ENCODE peak calls at places on chromosomes 1 and 21, in four cellular contexts. F, A, S and U are unnamed samples.

GRCh38 chr1:51534447-51534846 is 15.4 kb upstream of the EPS15 start:
- DNase-seq in A (no peak), F (no peak), S (no peak), U (no peak)

GRCh38 chr21:45695086-45695485 is 51.6 kb downstream of the PCBP3 start:
- DNase-seq in A (no peak), F (no peak), S (no peak), U (no peak)

GRCh38 chr21:23968722-23969647 is 1638.3 kb downstream of the MRPL39 start:
- DNase-seq in F (peak), S (peak), A (peak), U (peak)

GRCh38 chr1:211548321-211549091 is 30.5 kb downstream of the SLC30A1 start:
- DNase-seq in A (peak), F (no peak), S (no peak), U (no peak)

GRCh38 chr1:33819913-33820311 is 44.0 kb upstream of the HMGB4 start:
- DNase-seq in S (no peak), F (no peak), A (no peak), U (no peak)

GRCh38 chr1:217348960-217349664 is 281.8 kb downstream of the GPATCH2 start:
- DNase-seq in A (no peak), F (no peak), S (no peak), U (no peak)

GRCh38 chr1:17874231-17874630 is 119.1 kb downstream of the ACTL8 start:
- DNase-seq in F (no peak), A (no peak), S (no peak), U (no peak)

GRCh38 chr1:225842788-225843425 is 33.0 kb downstream of the EPHX1 start:
- DNase-seq in A (no peak), S (no peak), F (no peak), U (no peak)

GRCh38 chr1:63665410-63665809 is 72.2 kb downstream of the PGM1 start:
- DNase-seq in F (no peak), A (no peak), S (no peak), U (no peak)

GRCh38 chr1:228338521-228339051 is 68.0 kb downstream of the TRIM11 start:
- DNase-seq in F (no peak), A (no peak), S (no peak), U (no peak)

GRCh38 chr21:42160111-42160949 is 58.6 kb upstream of the ABCG1 start:
- DNase-seq in F (no peak), A (no peak), S (no peak), U (no peak)

GRCh38 chr1:113966013-113966412 is 13.3 kb upstream of the OLFML3 start:
- DNase-seq in A (no peak), S (no peak), F (no peak), U (no peak)

GRCh38 chr1:90721210-90722194 is 4.4 kb upstream of the BARHL2 start:
- DNase-seq in A (peak), F (no peak), S (no peak), U (no peak)

GRCh38 chr1:162977944-162978568 is 91.1 kb upstream of the RGS4 start:
- DNase-seq in F (no peak), A (no peak), S (no peak), U (no peak)

GRCh38 chr1:68454534-68454933 is 4.8 kb upstream of the RPE65 start:
- DNase-seq in F (no peak), A (no peak), S (no peak), U (no peak)

GRCh38 chr1:43960798-43961197 is 9.0 kb upstream of the DPH2 start:
- DNase-seq in S (no peak), A (no peak), F (no peak), U (no peak)

GRCh38 chr21:37000381-37000780 is 6.1 kb upstream of the RIPPLY3 start:
- DNase-seq in S (no peak), F (no peak), A (no peak), U (no peak)

GRCh38 chr1:179251675-179252074 is 22.2 kb upstream of the ABL2 start:
- DNase-seq in S (no peak), A (no peak), F (no peak), U (no peak)

GRCh38 chr1:178724386-178724733 is 684 bp upstream of the RALGPS2 start:
- DNase-seq in S (no peak), A (no peak), F (no peak), U (no peak)

DNA sequence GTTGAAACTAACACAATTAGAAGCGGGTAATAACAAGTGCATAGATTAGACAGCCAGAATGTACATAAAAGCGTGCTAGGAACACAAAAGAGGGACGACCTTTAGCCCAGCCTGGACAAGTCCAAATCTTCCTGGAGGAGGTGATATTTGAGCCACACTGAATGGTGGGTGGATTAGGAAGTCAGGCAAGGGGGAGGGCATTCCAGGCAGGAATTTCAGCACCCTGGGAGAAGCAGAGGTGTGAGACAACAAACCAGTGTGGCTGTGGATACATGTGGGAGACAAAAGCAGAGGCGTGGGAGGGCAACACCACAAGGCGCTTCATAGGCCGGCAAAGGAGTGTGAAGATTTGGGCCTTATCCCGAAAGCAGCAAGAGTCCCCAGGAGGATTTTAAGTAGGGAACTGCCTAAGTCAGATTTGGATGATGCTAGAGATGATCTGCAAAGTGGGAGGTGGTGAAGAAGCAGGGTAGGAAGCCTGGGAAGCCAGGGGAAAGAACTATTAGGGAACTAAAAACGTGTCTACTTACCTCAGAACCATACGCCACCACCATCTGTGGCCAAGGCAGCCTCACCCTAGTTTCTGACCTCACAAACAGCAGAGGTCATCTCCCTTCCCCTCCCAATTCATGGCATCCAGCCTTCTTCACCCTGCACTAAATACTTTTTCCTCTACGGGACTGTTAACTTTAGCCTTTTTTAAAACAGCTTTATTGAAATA is 81.8 kb downstream of the GLUL start:
- DNase-seq in F (no peak), A (peak), S (no peak), U (no peak)
- TF ChIP-seq SPI1 in F (no peak), A (no peak), S (no peak), U (no peak)

DNA sequence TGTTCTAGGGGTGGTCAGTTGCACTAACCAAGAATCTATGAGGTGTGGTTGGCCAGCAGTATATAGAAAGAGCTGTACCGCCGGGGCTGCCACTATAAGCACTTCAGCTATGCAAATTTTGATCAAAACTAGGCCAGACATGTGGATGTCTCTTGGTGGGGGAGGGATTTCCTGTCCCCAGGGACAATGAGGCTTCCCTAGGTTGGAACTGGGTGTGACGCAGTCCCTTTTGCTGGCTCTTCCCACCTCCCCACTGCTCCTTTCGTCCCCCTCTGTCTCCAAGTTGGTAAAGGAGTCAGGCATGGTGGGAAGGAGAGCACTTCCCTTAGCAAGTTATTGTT is 13.6 kb downstream of the SDCCAG8 start:
- DNase-seq in S (no peak), F (no peak), A (no peak), U (no peak)
- TF ChIP-seq SPI1 in S (no peak), F (no peak), A (no peak), U (no peak)

DNA sequence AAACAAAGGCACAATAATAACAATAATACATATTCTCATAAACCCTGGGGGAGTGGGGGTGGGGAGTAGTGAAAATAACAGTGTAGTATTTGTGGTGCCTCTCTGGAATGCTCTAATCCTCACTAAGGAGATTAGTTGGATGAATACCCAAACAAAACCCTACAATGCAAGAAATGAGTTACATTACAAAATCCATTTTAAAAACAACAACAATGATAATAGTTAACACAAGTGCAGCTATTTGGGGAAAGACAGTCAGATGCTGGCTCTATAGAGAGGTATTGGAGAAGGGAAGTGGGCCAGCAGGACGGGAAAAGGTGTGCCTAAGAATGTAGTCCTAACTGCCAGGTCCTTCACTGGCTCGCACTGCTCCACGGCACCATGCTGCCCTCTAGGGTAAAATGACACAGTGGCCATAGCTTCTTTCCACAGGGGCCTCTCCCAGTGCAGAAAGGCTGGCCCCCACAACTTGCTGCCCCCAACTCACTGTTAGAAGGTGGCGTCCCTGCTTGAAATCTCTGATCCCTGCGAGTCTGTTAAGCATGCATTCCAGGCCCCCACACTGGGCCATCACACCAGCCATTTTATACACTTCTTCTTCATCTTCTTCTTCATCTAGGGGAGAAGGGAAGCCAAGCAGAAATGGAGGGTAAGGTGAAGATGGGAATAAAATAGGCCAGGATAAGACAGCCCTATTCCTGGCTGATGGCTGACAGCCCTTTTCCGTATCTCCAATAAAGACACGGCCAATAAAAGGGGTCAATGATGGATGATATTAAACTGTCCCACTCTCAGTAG is 113.8 kb downstream of the UBR4 start:
- DNase-seq in S (no peak), F (no peak), A (no peak), U (no peak)
- TF ChIP-seq SPI1 in S (no peak), F (no peak), A (no peak), U (no peak)

GRCh38 chr1:200372095-200372884 is 37.5 kb downstream of the ZNF281 start:
- DNase-seq in S (no peak), F (no peak), A (no peak), U (no peak)
- TF ChIP-seq SPI1 in S (no peak), F (no peak), A (no peak), U (no peak)

DNA sequence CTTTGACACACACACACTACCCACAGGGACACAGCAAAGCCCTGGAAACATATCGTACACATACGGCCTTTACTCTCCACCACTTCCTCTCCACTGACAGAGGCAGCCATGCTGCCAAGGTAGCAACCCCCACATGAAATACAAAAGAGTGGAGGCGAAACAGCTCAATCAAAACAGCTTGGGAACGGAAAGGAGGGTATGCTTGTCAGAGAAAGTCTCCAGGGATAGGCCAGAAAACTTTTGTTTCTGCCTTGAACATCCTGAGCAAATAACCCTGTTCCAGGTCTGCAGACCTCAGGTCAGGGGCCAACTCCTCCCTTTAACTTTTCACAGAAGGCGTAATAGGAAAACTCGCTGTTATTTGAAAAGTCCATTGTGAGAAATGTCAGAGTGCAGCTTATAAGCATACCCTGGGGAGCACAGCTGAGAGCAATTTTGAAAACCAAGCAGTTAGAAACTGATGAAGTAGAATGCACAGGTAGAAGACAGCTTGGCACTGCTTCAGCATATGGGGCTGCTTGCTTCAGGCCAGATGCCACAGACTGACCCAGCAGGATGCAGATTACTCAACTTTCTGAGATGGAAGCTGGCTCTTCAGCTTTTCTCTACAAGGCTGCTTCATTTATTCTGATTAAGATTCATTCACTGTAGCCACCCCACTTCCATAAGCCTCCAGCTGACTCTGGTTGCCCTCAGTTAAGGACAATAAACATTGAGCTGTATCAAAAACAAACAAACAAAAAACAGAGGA is 18.0 kb downstream of the KIAA0319L start:
- DNase-seq in A (no peak), S (peak), F (no peak), U (no peak)
- TF ChIP-seq SPI1 in A (peak), S (peak), F (peak), U (peak)

GRCh38 chr1:199460933-199461332 is 566.6 kb upstream of the NR5A2 start:
- DNase-seq in F (no peak), A (no peak), S (no peak), U (no peak)

DNA sequence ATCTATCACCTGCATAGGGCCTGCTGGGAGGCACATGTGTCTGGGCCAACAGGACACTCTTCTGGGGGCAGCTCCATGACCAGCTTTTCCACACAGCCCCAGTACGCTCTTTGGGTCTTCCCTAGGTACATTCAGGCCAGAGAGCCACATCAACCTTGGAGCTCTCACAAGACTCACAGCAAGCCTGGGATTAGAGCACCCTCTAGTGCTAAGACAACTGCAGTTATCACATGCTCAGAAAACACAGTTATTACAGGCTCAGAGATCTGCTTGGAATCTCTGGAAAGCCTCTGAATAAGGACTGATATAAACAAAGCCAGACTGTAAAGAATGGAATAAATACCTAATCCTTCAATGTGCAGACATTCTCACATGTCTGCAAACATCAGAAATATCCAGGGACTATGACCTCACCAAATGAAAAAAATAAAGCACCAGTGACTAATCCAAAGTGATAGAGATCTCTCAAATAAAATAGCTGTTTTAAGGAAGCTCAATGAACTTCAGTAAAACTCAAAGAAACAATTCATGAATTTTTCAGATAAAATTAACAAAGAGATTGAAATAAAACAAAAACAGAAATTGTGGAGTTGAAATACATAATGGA is 563.9 kb upstream of the NR5A2 start:
- DNase-seq in F (no peak), A (no peak), S (peak), U (no peak)
- TF ChIP-seq SPI1 in F (no peak), A (no peak), S (no peak), U (no peak)

DNA sequence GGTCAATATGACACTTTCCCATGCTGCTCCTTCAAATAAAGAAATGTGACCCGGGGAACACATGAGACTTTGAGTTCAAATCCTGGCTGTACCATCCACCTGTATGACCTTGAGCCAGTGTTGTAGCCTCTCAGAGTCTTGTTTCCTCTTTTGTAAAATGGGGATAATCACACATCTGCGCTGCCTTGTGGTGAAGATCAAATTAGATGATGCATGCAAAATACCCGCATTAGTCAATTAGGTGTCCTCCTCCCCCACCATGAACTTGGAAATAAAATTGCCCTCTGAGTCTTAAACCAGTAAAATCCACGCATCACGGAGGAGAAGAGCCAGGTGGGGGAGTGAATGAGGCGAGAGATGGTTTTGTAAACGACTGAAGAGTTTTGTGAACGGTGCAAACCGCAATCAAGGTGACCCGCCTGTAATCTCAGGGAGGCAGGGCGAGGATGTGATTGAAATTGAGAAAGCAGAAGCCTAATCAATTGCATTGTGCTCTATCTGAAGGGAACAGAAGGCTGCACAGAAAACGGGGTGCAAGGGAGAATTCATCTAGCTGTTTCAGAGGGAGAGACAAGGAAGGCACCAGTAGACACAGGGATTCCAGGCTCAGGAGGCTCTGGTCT is 5.8 kb upstream of the AHDC1 start:
- DNase-seq in S (peak), F (no peak), A (no peak), U (no peak)
- TF ChIP-seq SPI1 in S (no peak), F (no peak), A (no peak), U (no peak)